ENCODE peak calls at places on chromosomes 2 and 18, in nine cellular contexts. One of them, this sample, is unnamed.

GRCh38 chr2:25672500-25673169 is 742 bp downstream of the DTNB start:
- DNase-seq in upper lobe of right lung: peak; percentile 85
- DNase-seq in cardiac muscle cell: peak; percentile 61
- DNase-seq in psoas muscle: peak; percentile 53
- DNase-seq in HepG2: peak; percentile 43
- DNase-seq in adrenal gland: peak; percentile 51
- DNase-seq in prostate gland: peak; percentile 42
- DNase-seq in hepatocyte: peak; percentile 76
- DNase-seq in MM.1S: peak; percentile 73
- DNase-seq in this sample: peak; percentile 71

GRCh38 chr18:22434973-22435608 is 17.4 kb upstream of the CTAGE1 start:
- DNase-seq in upper lobe of right lung: no peak
- DNase-seq in cardiac muscle cell: peak; percentile 58
- DNase-seq in psoas muscle: no peak
- DNase-seq in HepG2: no peak
- DNase-seq in adrenal gland: no peak
- DNase-seq in prostate gland: no peak
- DNase-seq in hepatocyte: no peak
- DNase-seq in MM.1S: no peak
- DNase-seq in this sample: no peak

GRCh38 chr2:135689679-135690078 is 52.0 kb upstream of the UBXN4 start:
- DNase-seq in upper lobe of right lung: no peak
- DNase-seq in cardiac muscle cell: no peak
- DNase-seq in psoas muscle: no peak
- DNase-seq in HepG2: no peak
- DNase-seq in adrenal gland: no peak
- DNase-seq in prostate gland: no peak
- DNase-seq in hepatocyte: no peak
- DNase-seq in MM.1S: no peak
- DNase-seq in this sample: no peak

GRCh38 chr2:160257015-160257741 is 57.1 kb upstream of the ITGB6 start:
- DNase-seq in upper lobe of right lung: no peak
- DNase-seq in cardiac muscle cell: no peak
- DNase-seq in psoas muscle: no peak
- DNase-seq in HepG2: no peak
- DNase-seq in adrenal gland: no peak
- DNase-seq in prostate gland: peak; percentile 68
- DNase-seq in hepatocyte: peak; percentile 17
- DNase-seq in MM.1S: no peak
- DNase-seq in this sample: no peak

GRCh38 chr18:58417752-58418151 is 211.1 kb downstream of the ALPK2 start:
- DNase-seq in upper lobe of right lung: no peak
- DNase-seq in cardiac muscle cell: peak; percentile 77
- DNase-seq in psoas muscle: no peak
- DNase-seq in HepG2: peak; percentile 65
- DNase-seq in adrenal gland: no peak
- DNase-seq in prostate gland: peak; percentile 54
- DNase-seq in hepatocyte: no peak
- DNase-seq in MM.1S: no peak
- DNase-seq in this sample: no peak

GRCh38 chr18:40932862-40933261 is 1022.2 kb upstream of the PIK3C3 start:
- DNase-seq in upper lobe of right lung: no peak
- DNase-seq in cardiac muscle cell: no peak
- DNase-seq in psoas muscle: no peak
- DNase-seq in HepG2: no peak
- DNase-seq in adrenal gland: no peak
- DNase-seq in prostate gland: no peak
- DNase-seq in hepatocyte: no peak
- DNase-seq in MM.1S: no peak
- DNase-seq in this sample: no peak

GRCh38 chr2:236762628-236763027 is 193.0 kb downstream of the ACKR3 start:
- DNase-seq in upper lobe of right lung: no peak
- DNase-seq in cardiac muscle cell: no peak
- DNase-seq in psoas muscle: no peak
- DNase-seq in HepG2: no peak
- DNase-seq in adrenal gland: no peak
- DNase-seq in prostate gland: no peak
- DNase-seq in hepatocyte: no peak
- DNase-seq in MM.1S: no peak
- DNase-seq in this sample: no peak

GRCh38 chr2:210544191-210544590 is 12.2 kb upstream of the CPS1 start:
- DNase-seq in upper lobe of right lung: no peak
- DNase-seq in cardiac muscle cell: no peak
- DNase-seq in psoas muscle: no peak
- DNase-seq in HepG2: no peak
- DNase-seq in adrenal gland: no peak
- DNase-seq in prostate gland: no peak
- DNase-seq in hepatocyte: no peak
- DNase-seq in MM.1S: no peak
- DNase-seq in this sample: no peak

GRCh38 chr2:119222863-119223520 is 642 bp upstream of the STEAP3 start:
- DNase-seq in upper lobe of right lung: no peak
- DNase-seq in cardiac muscle cell: no peak
- DNase-seq in psoas muscle: no peak
- DNase-seq in HepG2: no peak
- DNase-seq in adrenal gland: no peak
- DNase-seq in prostate gland: no peak
- DNase-seq in hepatocyte: no peak
- DNase-seq in MM.1S: no peak
- DNase-seq in this sample: no peak

GRCh38 chr2:217910875-217911212 is 92.0 kb downstream of the TNS1 start:
- DNase-seq in upper lobe of right lung: no peak
- DNase-seq in cardiac muscle cell: no peak
- DNase-seq in psoas muscle: no peak
- DNase-seq in HepG2: no peak
- DNase-seq in adrenal gland: no peak
- DNase-seq in prostate gland: no peak
- DNase-seq in hepatocyte: no peak
- DNase-seq in MM.1S: no peak
- DNase-seq in this sample: no peak

GRCh38 chr2:176637497-176638166 is 368.4 kb downstream of the MTX2 start:
- DNase-seq in upper lobe of right lung: peak; percentile 70
- DNase-seq in cardiac muscle cell: peak; percentile 62
- DNase-seq in psoas muscle: peak; percentile 73
- DNase-seq in HepG2: no peak
- DNase-seq in adrenal gland: peak; percentile 74
- DNase-seq in prostate gland: no peak
- DNase-seq in hepatocyte: peak; percentile 41
- DNase-seq in MM.1S: peak; percentile 37
- DNase-seq in this sample: no peak

GRCh38 chr2:151669585-151670081 is 64.6 kb downstream of the NEB start:
- DNase-seq in upper lobe of right lung: no peak
- DNase-seq in cardiac muscle cell: peak; percentile 12
- DNase-seq in psoas muscle: no peak
- DNase-seq in HepG2: no peak
- DNase-seq in adrenal gland: no peak
- DNase-seq in prostate gland: no peak
- DNase-seq in hepatocyte: no peak
- DNase-seq in MM.1S: no peak
- DNase-seq in this sample: no peak

GRCh38 chr2:54956392-54956722 is 93.9 kb downstream of the RTN4 start:
- DNase-seq in upper lobe of right lung: no peak
- DNase-seq in cardiac muscle cell: no peak
- DNase-seq in psoas muscle: no peak
- DNase-seq in HepG2: no peak
- DNase-seq in adrenal gland: no peak
- DNase-seq in prostate gland: no peak
- DNase-seq in hepatocyte: no peak
- DNase-seq in MM.1S: no peak
- DNase-seq in this sample: no peak

GRCh38 chr18:13823707-13824395 is at the start of gene MC5R:
- DNase-seq in upper lobe of right lung: peak; percentile 82
- DNase-seq in cardiac muscle cell: peak; percentile 56
- DNase-seq in psoas muscle: peak; percentile 65
- DNase-seq in HepG2: peak; percentile 23
- DNase-seq in adrenal gland: peak; percentile 35
- DNase-seq in prostate gland: peak; percentile 30
- DNase-seq in hepatocyte: peak; percentile 83
- DNase-seq in MM.1S: peak; percentile 67
- DNase-seq in this sample: peak; percentile 56

GRCh38 chr2:43636616-43637015 is 444 bp upstream of the PLEKHH2 start:
- DNase-seq in upper lobe of right lung: no peak
- DNase-seq in cardiac muscle cell: no peak
- DNase-seq in psoas muscle: no peak
- DNase-seq in HepG2: no peak
- DNase-seq in adrenal gland: no peak
- DNase-seq in prostate gland: no peak
- DNase-seq in hepatocyte: no peak
- DNase-seq in MM.1S: peak; percentile 53
- DNase-seq in this sample: no peak

DNA sequence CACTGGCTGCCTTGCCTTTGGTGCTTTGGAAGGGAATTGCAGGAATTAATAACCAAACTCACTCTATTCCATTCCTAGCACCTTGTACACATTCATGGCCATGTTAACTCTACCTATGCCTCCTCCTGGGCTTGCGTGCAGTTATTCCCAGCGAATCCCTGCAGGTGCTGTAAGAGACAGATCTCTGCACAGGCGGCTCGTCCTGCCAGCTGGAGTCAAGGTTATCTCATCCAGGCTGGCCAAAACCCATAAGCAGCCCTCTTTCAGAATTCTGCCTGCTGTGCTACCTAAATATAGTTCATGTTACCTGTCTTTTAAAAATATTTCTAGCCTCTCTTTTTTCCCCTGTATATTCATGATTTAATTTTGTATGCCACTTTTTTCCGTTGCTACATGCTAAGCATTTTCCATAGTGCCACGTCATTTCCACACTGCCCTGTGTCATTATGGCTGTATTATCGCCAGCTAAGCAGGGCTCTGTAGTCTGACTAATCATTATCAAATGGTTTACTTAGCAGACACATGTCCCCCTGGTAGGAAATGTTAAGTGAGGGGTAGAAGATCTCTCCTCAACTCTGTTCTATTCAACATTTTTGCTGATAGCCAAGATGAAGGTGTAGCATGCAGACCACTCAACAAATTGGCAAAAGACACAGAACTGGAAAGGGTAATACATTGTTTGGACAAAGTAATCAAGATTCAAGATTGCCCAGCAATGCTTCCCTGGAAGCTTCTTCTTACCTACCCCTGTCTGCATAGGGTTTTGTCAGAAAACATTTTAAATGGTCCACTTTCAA is 79.7 kb upstream of the TAF1B start:
- DNase-seq in upper lobe of right lung: no peak
- DNase-seq in cardiac muscle cell: no peak
- DNase-seq in psoas muscle: no peak
- DNase-seq in HepG2: peak; percentile 20
- DNase-seq in adrenal gland: no peak
- DNase-seq in prostate gland: no peak
- DNase-seq in hepatocyte: peak; percentile 59
- DNase-seq in MM.1S: no peak
- DNase-seq in this sample: no peak
- H3K4me1 ChIP-seq in upper lobe of right lung: no peaks in the 10 kb centered on the region
- H3K4me1 ChIP-seq in cardiac muscle cell: peaks cover 15% of the 10 kb centered on the region
- H3K4me1 ChIP-seq in psoas muscle: peaks cover 38% of the 10 kb centered on the region
- H3K4me1 ChIP-seq in HepG2: peaks cover 55% of the 10 kb centered on the region
- H3K4me1 ChIP-seq in adrenal gland: no peaks in the 10 kb centered on the region
- H3K4me1 ChIP-seq in prostate gland: no peaks in the 10 kb centered on the region
- H3K4me1 ChIP-seq in hepatocyte: peaks cover 24% of the 10 kb centered on the region
- H3K4me1 ChIP-seq in MM.1S: peaks cover 3% of the 10 kb centered on the region
- H3K4me1 ChIP-seq in this sample: peaks cover 12% of the 10 kb centered on the region

DNA sequence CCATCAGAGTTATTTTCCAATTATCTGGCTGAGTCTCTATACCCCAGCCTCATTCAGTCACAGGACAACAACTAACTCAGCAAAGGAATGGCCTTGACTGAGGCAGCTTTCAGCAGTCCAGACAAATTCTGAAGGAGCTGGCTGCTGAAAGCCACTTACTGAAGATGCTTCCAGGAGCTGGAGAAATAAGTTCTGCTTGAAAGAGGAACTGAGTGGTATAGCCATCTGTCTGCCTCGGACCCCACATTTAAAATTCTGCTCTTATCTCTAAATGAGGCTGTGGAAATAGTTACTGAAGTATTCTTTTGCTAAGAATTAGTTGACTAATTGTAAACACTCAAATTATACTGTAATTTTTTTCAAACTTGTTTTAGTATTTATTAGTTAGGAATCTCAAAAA is 9.1 kb upstream of the GPD2 start:
- DNase-seq in upper lobe of right lung: no peak
- DNase-seq in cardiac muscle cell: no peak
- DNase-seq in psoas muscle: no peak
- DNase-seq in HepG2: no peak
- DNase-seq in adrenal gland: no peak
- DNase-seq in prostate gland: no peak
- DNase-seq in hepatocyte: no peak
- DNase-seq in MM.1S: no peak
- DNase-seq in this sample: no peak
- H3K27me3 ChIP-seq in upper lobe of right lung: no peaks in the 10 kb centered on the region
- H3K27me3 ChIP-seq in cardiac muscle cell: no peaks in the 10 kb centered on the region
- H3K27me3 ChIP-seq in psoas muscle: no peaks in the 10 kb centered on the region
- H3K27me3 ChIP-seq in HepG2: no peaks in the 10 kb centered on the region
- H3K27me3 ChIP-seq in adrenal gland: no peaks in the 10 kb centered on the region
- H3K27me3 ChIP-seq in prostate gland: no peaks in the 10 kb centered on the region
- H3K27me3 ChIP-seq in hepatocyte: no peaks in the 10 kb centered on the region
- H3K27me3 ChIP-seq in MM.1S: no peaks in the 10 kb centered on the region
- H3K27me3 ChIP-seq in this sample: no peaks in the 10 kb centered on the region

GRCh38 chr2:95276888-95277245 is 2.6 kb downstream of the PROM2 start:
- DNase-seq in upper lobe of right lung: peak; percentile 44
- DNase-seq in cardiac muscle cell: no peak
- DNase-seq in psoas muscle: no peak
- DNase-seq in HepG2: no peak
- DNase-seq in adrenal gland: no peak
- DNase-seq in prostate gland: no peak
- DNase-seq in hepatocyte: no peak
- DNase-seq in MM.1S: no peak
- DNase-seq in this sample: no peak

GRCh38 chr2:95279435-95280035 is 5.3 kb downstream of the PROM2 start:
- DNase-seq in upper lobe of right lung: no peak
- DNase-seq in cardiac muscle cell: no peak
- DNase-seq in psoas muscle: no peak
- DNase-seq in HepG2: no peak
- DNase-seq in adrenal gland: no peak
- DNase-seq in prostate gland: no peak
- DNase-seq in hepatocyte: no peak
- DNase-seq in MM.1S: no peak
- DNase-seq in this sample: no peak

GRCh38 chr2:95278637-95279225 is 4.5 kb downstream of the PROM2 start:
- DNase-seq in upper lobe of right lung: peak; percentile 43
- DNase-seq in cardiac muscle cell: no peak
- DNase-seq in psoas muscle: no peak
- DNase-seq in HepG2: no peak
- DNase-seq in adrenal gland: no peak
- DNase-seq in prostate gland: no peak
- DNase-seq in hepatocyte: no peak
- DNase-seq in MM.1S: no peak
- DNase-seq in this sample: no peak

GRCh38 chr2:95277246-95277906 is 3.1 kb downstream of the PROM2 start:
- DNase-seq in upper lobe of right lung: peak; percentile 67
- DNase-seq in cardiac muscle cell: peak; percentile 9
- DNase-seq in psoas muscle: no peak
- DNase-seq in HepG2: peak; percentile 12
- DNase-seq in adrenal gland: no peak
- DNase-seq in prostate gland: no peak
- DNase-seq in hepatocyte: no peak
- DNase-seq in MM.1S: no peak
- DNase-seq in this sample: no peak

GRCh38 chr2:95278051-95278471 is 3.8 kb downstream of the PROM2 start:
- DNase-seq in upper lobe of right lung: peak; percentile 55
- DNase-seq in cardiac muscle cell: peak; percentile 83
- DNase-seq in psoas muscle: no peak
- DNase-seq in HepG2: no peak
- DNase-seq in adrenal gland: no peak
- DNase-seq in prostate gland: no peak
- DNase-seq in hepatocyte: no peak
- DNase-seq in MM.1S: no peak
- DNase-seq in this sample: no peak
- H3K9me3 ChIP-seq in upper lobe of right lung: no peaks in the 10 kb centered on the region
- H3K9me3 ChIP-seq in cardiac muscle cell: no peaks in the 10 kb centered on the region
- H3K9me3 ChIP-seq in psoas muscle: no peaks in the 10 kb centered on the region
- H3K9me3 ChIP-seq in HepG2: no peaks in the 10 kb centered on the region
- H3K9me3 ChIP-seq in adrenal gland: no peaks in the 10 kb centered on the region
- H3K9me3 ChIP-seq in prostate gland: no peaks in the 10 kb centered on the region
- H3K9me3 ChIP-seq in hepatocyte: no peaks in the 10 kb centered on the region
- H3K9me3 ChIP-seq in MM.1S: no peaks in the 10 kb centered on the region
- H3K9me3 ChIP-seq in this sample: no peaks in the 10 kb centered on the region

GRCh38 chr2:44713170-44713569 is 228.3 kb upstream of the SIX3 start:
- DNase-seq in upper lobe of right lung: no peak
- DNase-seq in cardiac muscle cell: no peak
- DNase-seq in psoas muscle: no peak
- DNase-seq in HepG2: no peak
- DNase-seq in adrenal gland: no peak
- DNase-seq in prostate gland: no peak
- DNase-seq in hepatocyte: no peak
- DNase-seq in MM.1S: peak; percentile 72
- DNase-seq in this sample: no peak
- H3K4me1 ChIP-seq in upper lobe of right lung: no peaks in the 10 kb centered on the region
- H3K4me1 ChIP-seq in cardiac muscle cell: peaks cover 2% of the 10 kb centered on the region
- H3K4me1 ChIP-seq in psoas muscle: no peaks in the 10 kb centered on the region
- H3K4me1 ChIP-seq in HepG2: no peaks in the 10 kb centered on the region
- H3K4me1 ChIP-seq in adrenal gland: no peaks in the 10 kb centered on the region
- H3K4me1 ChIP-seq in prostate gland: no peaks in the 10 kb centered on the region
- H3K4me1 ChIP-seq in hepatocyte: no peaks in the 10 kb centered on the region
- H3K4me1 ChIP-seq in MM.1S: peaks cover 51% of the 10 kb centered on the region
- H3K4me1 ChIP-seq in this sample: no peaks in the 10 kb centered on the region